ENCODE peak calls at places on chromosomes 2 and 18, in four cellular contexts. Q, V, E and L are unnamed samples.

GRCh38 chr18:1002653-1003178 is 98.0 kb downstream of the ADCYAP1 start:
- DNase-seq in Q (no peak), V (no peak), E (no peak), L (no peak)

GRCh38 chr2:201500534-201500933 is 49.0 kb downstream of the STRADB start:
- DNase-seq in V (no peak), Q (peak), E (no peak), L (no peak)

GRCh38 chr2:11869423-11869991 is 123.1 kb downstream of the LPIN1 start:
- DNase-seq in V (no peak), Q (no peak), E (no peak), L (no peak)

GRCh38 chr2:109637749-109638570 is 23.8 kb downstream of the SOWAHC start:
- DNase-seq in V (no peak), E (no peak), Q (no peak), L (no peak)

GRCh38 chr2:147177449-147177848 is 667.4 kb upstream of the ACVR2A start:
- DNase-seq in E (no peak), V (no peak), Q (no peak), L (no peak)

GRCh38 chr2:238574490-238575271 is 148.0 kb downstream of the ASB1 start:
- DNase-seq in V (no peak), E (no peak), Q (no peak), L (no peak)

GRCh38 chr2:235669983-235670962 is 176.4 kb downstream of the AGAP1 start:
- DNase-seq in V (peak), Q (peak), E (no peak), L (peak)

GRCh38 chr2:232611559-232612218 is 21.7 kb upstream of the EFHD1 start:
- DNase-seq in V (peak), Q (peak), E (no peak), L (peak)

GRCh38 chr2:215060851-215061541 is 77.4 kb downstream of the ABCA12 start:
- DNase-seq in E (no peak), V (no peak), Q (peak), L (no peak)

GRCh38 chr2:96853321-96853720 is 4.5 kb downstream of the ANKRD39 start:
- DNase-seq in E (no peak), Q (no peak), V (no peak), L (no peak)

GRCh38 chr2:186695081-186695756 is 1.4 kb downstream of the FAM171B start:
- DNase-seq in V (no peak), Q (peak), E (no peak), L (no peak)

GRCh38 chr18:8480506-8481328 is 128.5 kb upstream of the RAB12 start:
- DNase-seq in E (peak), V (peak), Q (no peak), L (peak)

GRCh38 chr2:16587629-16588028 is 78.0 kb downstream of the CYRIA start:
- DNase-seq in E (no peak), Q (no peak), V (no peak), L (no peak)

GRCh38 chr2:16581241-16581640 is 84.4 kb downstream of the CYRIA start:
- DNase-seq in Q (no peak), V (no peak), E (no peak), L (no peak)

GRCh38 chr2:16584824-16585546 is 80.6 kb downstream of the CYRIA start:
- DNase-seq in Q (no peak), V (no peak), E (no peak), L (no peak)

GRCh38 chr2:16588565-16588964 is 77.1 kb downstream of the CYRIA start:
- DNase-seq in V (no peak), E (no peak), Q (no peak), L (no peak)

GRCh38 chr2:16584094-16584493 is 81.5 kb downstream of the CYRIA start:
- DNase-seq in V (no peak), E (no peak), Q (no peak), L (no peak)
- H3K4me2 ChIP-seq in V (no peak), E (no peak), Q (no peak), L (no peak)

GRCh38 chr18:73959341-73959740 is 188.3 kb downstream of the FBXO15 start:
- DNase-seq in Q (no peak), E (no peak), V (no peak), L (no peak)
- H3K4me2 ChIP-seq in Q (no peak), E (no peak), V (no peak), L (no peak)

DNA sequence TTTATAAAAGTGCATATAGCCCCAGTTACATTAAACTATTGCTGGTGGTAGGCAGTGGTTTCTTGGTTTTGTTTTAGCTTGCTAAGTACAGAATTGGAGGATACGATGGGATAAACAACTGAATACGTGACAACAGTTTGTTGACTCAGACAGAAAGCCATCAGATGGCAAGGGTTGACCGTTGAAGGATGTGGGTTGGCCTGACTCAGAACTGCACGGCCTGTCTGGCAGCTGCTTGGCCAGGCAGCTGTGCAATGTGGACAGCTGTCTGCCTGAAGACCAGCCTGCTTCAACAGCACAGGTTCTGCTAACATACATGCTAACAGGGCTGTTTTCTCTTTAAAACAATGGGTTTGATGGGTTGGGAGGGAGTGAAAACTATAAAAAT is 46.6 kb downstream of the PRKRA start:
- DNase-seq in V (no peak), E (no peak), Q (peak), L (no peak)
- H3K4me2 ChIP-seq in V (no peak), E (no peak), Q (peak), L (no peak)

GRCh38 chr2:108614043-108614435 is 79.8 kb downstream of the LIMS1 start:
- DNase-seq in V (no peak), Q (no peak), E (no peak), L (no peak)
- H3K4me2 ChIP-seq in V (no peak), Q (no peak), E (no peak), L (no peak)

GRCh38 chr2:112255875-112256274 is 1.0 kb upstream of the ZC3H8 start:
- DNase-seq in V (no peak), Q (no peak), E (no peak), L (no peak)
- H3K4me2 ChIP-seq in V (no peak), Q (no peak), E (peak), L (no peak)

DNA sequence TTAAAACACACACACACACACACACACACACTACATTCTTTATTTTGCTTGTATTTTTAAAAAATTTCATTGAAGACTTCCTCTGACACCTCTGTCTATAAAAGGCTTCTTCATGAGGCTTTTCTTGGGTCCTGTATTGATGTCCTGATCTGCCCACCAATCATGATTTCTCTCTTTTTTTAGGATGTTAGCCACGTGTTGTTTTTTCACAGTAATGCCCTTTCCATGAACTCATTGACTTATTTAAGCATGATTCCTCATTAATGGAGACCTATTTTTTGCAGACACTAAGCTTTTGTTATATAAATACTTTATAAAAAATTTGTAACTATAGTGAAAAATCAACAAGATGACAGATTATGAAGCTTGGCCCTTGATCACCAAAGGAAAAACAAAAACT is 173.8 kb upstream of the CNTNAP5 start:
- DNase-seq in V (no peak), Q (peak), E (no peak), L (no peak)
- H3K4me2 ChIP-seq in V (no peak), Q (no peak), E (no peak), L (no peak)

GRCh38 chr2:160453111-160453820 is 40.3 kb downstream of the RBMS1 start:
- DNase-seq in E (no peak), V (no peak), Q (no peak), L (no peak)

GRCh38 chr2:160458718-160459453 is 34.7 kb downstream of the RBMS1 start:
- DNase-seq in V (no peak), E (no peak), Q (no peak), L (no peak)

GRCh38 chr2:160457588-160457987 is 36.0 kb downstream of the RBMS1 start:
- DNase-seq in E (no peak), Q (peak), V (no peak), L (no peak)

GRCh38 chr2:160450486-160450885 is 43.1 kb downstream of the RBMS1 start:
- DNase-seq in V (no peak), E (no peak), Q (no peak), L (no peak)

GRCh38 chr2:160454070-160454797 is 39.4 kb downstream of the RBMS1 start:
- DNase-seq in V (no peak), Q (no peak), E (no peak), L (no peak)
- H3K4me2 ChIP-seq in V (peak), Q (peak), E (no peak), L (no peak)